ENCODE peak calls at places on chromosomes 13 and 19, in five cellular contexts. One of them, this sample, is unnamed.
A peak's percentile ranks its signal among the peaks of the same experiment; 100 is the strongest.

GRCh38 chr19:56837892-56838679 is 2.4 kb downstream of the PEG3 start:
- DNase-seq in MG63: no peak
- DNase-seq in activated CD8-positive, alpha-beta T cell treated with anti-CD3 and anti-CD28 coated beads, Interleukin-2, amount 10 ng/mL, durations not matched to agents 7 days and 5 days: no peak
- DNase-seq in EL: no peak
- DNase-seq in brain microvascular endothelial cell: peak; percentile 18
- DNase-seq in this sample: peak; percentile 88

GRCh38 chr13:73717632-73718031 is 416.6 kb downstream of the KLF12 start:
- DNase-seq in EL: peak; percentile 30
- DNase-seq in MG63: no peak
- DNase-seq in activated CD8-positive, alpha-beta T cell treated with anti-CD3 and anti-CD28 coated beads, Interleukin-2, amount 10 ng/mL, durations not matched to agents 7 days and 5 days: no peak
- DNase-seq in brain microvascular endothelial cell: peak; percentile 85
- DNase-seq in this sample: peak; percentile 37

GRCh38 chr19:7372810-7373209 is 24.1 kb downstream of the ARHGEF18 start:
- DNase-seq in activated CD8-positive, alpha-beta T cell treated with anti-CD3 and anti-CD28 coated beads, Interleukin-2, amount 10 ng/mL, durations not matched to agents 7 days and 5 days: no peak
- DNase-seq in brain microvascular endothelial cell: no peak
- DNase-seq in EL: no peak
- DNase-seq in MG63: no peak
- DNase-seq in this sample: no peak

GRCh38 chr19:56476671-56477428 is at the start of gene ZNF667:
- DNase-seq in MG63: no peak
- DNase-seq in brain microvascular endothelial cell: peak; percentile 90
- DNase-seq in activated CD8-positive, alpha-beta T cell treated with anti-CD3 and anti-CD28 coated beads, Interleukin-2, amount 10 ng/mL, durations not matched to agents 7 days and 5 days: peak; percentile 44
- DNase-seq in EL: peak; percentile 44
- DNase-seq in this sample: peak; percentile 53

GRCh38 chr19:38062959-38063786 is 156.2 kb downstream of the SIPA1L3 start:
- DNase-seq in EL: no peak
- DNase-seq in MG63: no peak
- DNase-seq in brain microvascular endothelial cell: no peak
- DNase-seq in activated CD8-positive, alpha-beta T cell treated with anti-CD3 and anti-CD28 coated beads, Interleukin-2, amount 10 ng/mL, durations not matched to agents 7 days and 5 days: no peak
- DNase-seq in this sample: no peak

GRCh38 chr19:55640043-55640576 is 692 bp upstream of the ZNF580 start:
- DNase-seq in brain microvascular endothelial cell: peak; percentile 53
- DNase-seq in EL: peak; percentile 71
- DNase-seq in activated CD8-positive, alpha-beta T cell treated with anti-CD3 and anti-CD28 coated beads, Interleukin-2, amount 10 ng/mL, durations not matched to agents 7 days and 5 days: peak; percentile 73
- DNase-seq in MG63: peak; percentile 70
- DNase-seq in this sample: no peak

GRCh38 chr13:42746846-42747245 is 34.5 kb upstream of the FAM216B start:
- DNase-seq in brain microvascular endothelial cell: no peak
- DNase-seq in EL: peak; percentile 34
- DNase-seq in activated CD8-positive, alpha-beta T cell treated with anti-CD3 and anti-CD28 coated beads, Interleukin-2, amount 10 ng/mL, durations not matched to agents 7 days and 5 days: no peak
- DNase-seq in MG63: no peak
- DNase-seq in this sample: no peak

GRCh38 chr13:99144306-99144705 is 56.3 kb upstream of the UBAC2 start:
- DNase-seq in brain microvascular endothelial cell: no peak
- DNase-seq in EL: no peak
- DNase-seq in MG63: no peak
- DNase-seq in activated CD8-positive, alpha-beta T cell treated with anti-CD3 and anti-CD28 coated beads, Interleukin-2, amount 10 ng/mL, durations not matched to agents 7 days and 5 days: no peak
- DNase-seq in this sample: no peak

GRCh38 chr13:76038920-76039716 is 403.0 kb downstream of the LMO7 start:
- DNase-seq in activated CD8-positive, alpha-beta T cell treated with anti-CD3 and anti-CD28 coated beads, Interleukin-2, amount 10 ng/mL, durations not matched to agents 7 days and 5 days: no peak
- DNase-seq in EL: no peak
- DNase-seq in MG63: no peak
- DNase-seq in brain microvascular endothelial cell: no peak
- DNase-seq in this sample: no peak

GRCh38 chr19:5498817-5499535 is 43.8 kb downstream of the ZNRF4 start:
- DNase-seq in EL: no peak
- DNase-seq in activated CD8-positive, alpha-beta T cell treated with anti-CD3 and anti-CD28 coated beads, Interleukin-2, amount 10 ng/mL, durations not matched to agents 7 days and 5 days: no peak
- DNase-seq in brain microvascular endothelial cell: no peak
- DNase-seq in MG63: no peak
- DNase-seq in this sample: no peak

GRCh38 chr19:5827891-5828660 is 11.4 kb downstream of the FUT6 start:
- DNase-seq in activated CD8-positive, alpha-beta T cell treated with anti-CD3 and anti-CD28 coated beads, Interleukin-2, amount 10 ng/mL, durations not matched to agents 7 days and 5 days: peak; percentile 96
- DNase-seq in brain microvascular endothelial cell: peak; percentile 91
- DNase-seq in EL: peak; percentile 93
- DNase-seq in MG63: peak; percentile 89
- DNase-seq in this sample: peak; percentile 94

GRCh38 chr19:10478903-10479384 is 24.2 kb downstream of the KEAP1 start:
- DNase-seq in brain microvascular endothelial cell: peak; percentile 93
- DNase-seq in activated CD8-positive, alpha-beta T cell treated with anti-CD3 and anti-CD28 coated beads, Interleukin-2, amount 10 ng/mL, durations not matched to agents 7 days and 5 days: peak; percentile 93
- DNase-seq in EL: peak; percentile 92
- DNase-seq in MG63: peak; percentile 94
- DNase-seq in this sample: peak; percentile 62

GRCh38 chr19:31543456-31543855 is 194.2 kb upstream of the TSHZ3 start:
- DNase-seq in EL: no peak
- DNase-seq in brain microvascular endothelial cell: no peak
- DNase-seq in MG63: no peak
- DNase-seq in activated CD8-positive, alpha-beta T cell treated with anti-CD3 and anti-CD28 coated beads, Interleukin-2, amount 10 ng/mL, durations not matched to agents 7 days and 5 days: no peak
- DNase-seq in this sample: no peak

GRCh38 chr19:54425382-54425723 is 10.1 kb downstream of the TTYH1 start:
- DNase-seq in MG63: no peak
- DNase-seq in activated CD8-positive, alpha-beta T cell treated with anti-CD3 and anti-CD28 coated beads, Interleukin-2, amount 10 ng/mL, durations not matched to agents 7 days and 5 days: no peak
- DNase-seq in EL: no peak
- DNase-seq in brain microvascular endothelial cell: no peak
- DNase-seq in this sample: no peak

GRCh38 chr19:38274734-38275133 is 10.4 kb downstream of the SPINT2 start:
- DNase-seq in MG63: no peak
- DNase-seq in activated CD8-positive, alpha-beta T cell treated with anti-CD3 and anti-CD28 coated beads, Interleukin-2, amount 10 ng/mL, durations not matched to agents 7 days and 5 days: no peak
- DNase-seq in EL: no peak
- DNase-seq in brain microvascular endothelial cell: no peak
- DNase-seq in this sample: no peak

GRCh38 chr13:105937451-105937850 is 598.0 kb downstream of the EFNB2 start:
- DNase-seq in activated CD8-positive, alpha-beta T cell treated with anti-CD3 and anti-CD28 coated beads, Interleukin-2, amount 10 ng/mL, durations not matched to agents 7 days and 5 days: no peak
- DNase-seq in brain microvascular endothelial cell: no peak
- DNase-seq in EL: peak; percentile 79
- DNase-seq in MG63: no peak
- DNase-seq in this sample: peak; percentile 20

GRCh38 chr19:10503002-10503789 is at the start of gene KEAP1:
- DNase-seq in brain microvascular endothelial cell: no peak
- DNase-seq in EL: peak; percentile 42
- DNase-seq in activated CD8-positive, alpha-beta T cell treated with anti-CD3 and anti-CD28 coated beads, Interleukin-2, amount 10 ng/mL, durations not matched to agents 7 days and 5 days: peak; percentile 51
- DNase-seq in MG63: peak; percentile 75
- DNase-seq in this sample: no peak

GRCh38 chr13:113162783-113163685 is 4.6 kb downstream of the PROZ start:
- DNase-seq in activated CD8-positive, alpha-beta T cell treated with anti-CD3 and anti-CD28 coated beads, Interleukin-2, amount 10 ng/mL, durations not matched to agents 7 days and 5 days: no peak
- DNase-seq in MG63: no peak
- DNase-seq in EL: no peak
- DNase-seq in brain microvascular endothelial cell: no peak
- DNase-seq in this sample: no peak

GRCh38 chr13:73000027-73000674 is 58.7 kb upstream of the KLF5 start:
- DNase-seq in activated CD8-positive, alpha-beta T cell treated with anti-CD3 and anti-CD28 coated beads, Interleukin-2, amount 10 ng/mL, durations not matched to agents 7 days and 5 days: no peak
- DNase-seq in MG63: no peak
- DNase-seq in brain microvascular endothelial cell: no peak
- DNase-seq in EL: no peak
- DNase-seq in this sample: no peak

GRCh38 chr13:48437381-48437780 is 24.5 kb upstream of the LPAR6 start:
- DNase-seq in EL: no peak
- DNase-seq in MG63: peak; percentile 25
- DNase-seq in brain microvascular endothelial cell: peak; percentile 54
- DNase-seq in activated CD8-positive, alpha-beta T cell treated with anti-CD3 and anti-CD28 coated beads, Interleukin-2, amount 10 ng/mL, durations not matched to agents 7 days and 5 days: no peak
- DNase-seq in this sample: no peak

GRCh38 chr19:12774588-12775555 is at the start of gene HOOK2:
- DNase-seq in brain microvascular endothelial cell: no peak
- DNase-seq in EL: no peak
- DNase-seq in activated CD8-positive, alpha-beta T cell treated with anti-CD3 and anti-CD28 coated beads, Interleukin-2, amount 10 ng/mL, durations not matched to agents 7 days and 5 days: no peak
- DNase-seq in MG63: no peak
- DNase-seq in this sample: no peak

GRCh38 chr19:14073925-14074838 is 1.6 kb downstream of the MISP3 start:
- DNase-seq in MG63: peak; percentile 52
- DNase-seq in brain microvascular endothelial cell: no peak
- DNase-seq in activated CD8-positive, alpha-beta T cell treated with anti-CD3 and anti-CD28 coated beads, Interleukin-2, amount 10 ng/mL, durations not matched to agents 7 days and 5 days: no peak
- DNase-seq in EL: peak; percentile 51
- DNase-seq in this sample: peak; percentile 26

GRCh38 chr19:7975037-7975436 is 30.4 kb downstream of the ELAVL1 start:
- DNase-seq in MG63: no peak
- DNase-seq in activated CD8-positive, alpha-beta T cell treated with anti-CD3 and anti-CD28 coated beads, Interleukin-2, amount 10 ng/mL, durations not matched to agents 7 days and 5 days: no peak
- DNase-seq in EL: no peak
- DNase-seq in brain microvascular endothelial cell: no peak
- DNase-seq in this sample: no peak

GRCh38 chr19:2014081-2014693 is 1.3 kb downstream of the BTBD2 start:
- DNase-seq in brain microvascular endothelial cell: no peak
- DNase-seq in MG63: no peak
- DNase-seq in activated CD8-positive, alpha-beta T cell treated with anti-CD3 and anti-CD28 coated beads, Interleukin-2, amount 10 ng/mL, durations not matched to agents 7 days and 5 days: no peak
- DNase-seq in EL: no peak
- DNase-seq in this sample: no peak

GRCh38 chr19:46069841-46070341 is 29.1 kb upstream of the IGFL4 start:
- DNase-seq in MG63: peak; percentile 73
- DNase-seq in EL: peak; percentile 92
- DNase-seq in brain microvascular endothelial cell: peak; percentile 96
- DNase-seq in activated CD8-positive, alpha-beta T cell treated with anti-CD3 and anti-CD28 coated beads, Interleukin-2, amount 10 ng/mL, durations not matched to agents 7 days and 5 days: no peak
- DNase-seq in this sample: peak; percentile 86

GRCh38 chr13:101144808-101145419 is 271.4 kb downstream of the NALCN start:
- DNase-seq in EL: peak; percentile 55
- DNase-seq in activated CD8-positive, alpha-beta T cell treated with anti-CD3 and anti-CD28 coated beads, Interleukin-2, amount 10 ng/mL, durations not matched to agents 7 days and 5 days: peak; percentile 48
- DNase-seq in brain microvascular endothelial cell: peak; percentile 22
- DNase-seq in MG63: no peak
- DNase-seq in this sample: peak; percentile 38

This sample was measured in Daoy.